ENCODE peak calls at places on chromosomes 4 and X, in four cellular contexts. P, T, B and E are unnamed samples.

GRCh38 chr4:1718095-1718850 is 2.9 kb downstream of the TMEM129 start:
- DNase-seq in B (no peak), T (no peak), P (no peak), E (no peak)

GRCh38 chrX:23554304-23554703 is 113.0 kb upstream of the PRDX4 start:
- DNase-seq in P (peak; percentile 6), B (no peak), T (peak; percentile 34), E (peak; percentile 26)

GRCh38 chrX:104679175-104679574 is 113.2 kb downstream of the IL1RAPL2 start:
- DNase-seq in T (no peak), B (no peak), P (no peak), E (no peak)

GRCh38 chr4:98711526-98711925 is 53.1 kb upstream of the TSPAN5 start:
- DNase-seq in P (no peak), T (no peak), B (no peak), E (no peak)

GRCh38 chrX:136158685-136159084 is 11.4 kb downstream of the FHL1 start:
- DNase-seq in B (no peak), P (no peak), T (no peak), E (no peak)

GRCh38 chrX:47148946-47149345 is 3.9 kb downstream of the RBM10 start:
- DNase-seq in T (no peak), P (no peak), B (no peak), E (no peak)

GRCh38 chrX:56782791-56783449 is 53.9 kb downstream of the NBDY start:
- DNase-seq in B (no peak), P (no peak), T (no peak), E (no peak)

GRCh38 chr4:66229885-66230284 is 559.6 kb upstream of the EPHA5 start:
- DNase-seq in P (no peak), T (no peak), B (no peak), E (no peak)

GRCh38 chr4:58275856-58276255 is 1165.7 kb upstream of the IGFBP7 start:
- DNase-seq in B (no peak), T (no peak), P (no peak), E (no peak)

GRCh38 chrX:136147966-136148365 is 633 bp downstream of the FHL1 start:
- DNase-seq in B (peak; percentile 16), T (no peak), P (no peak), E (peak; percentile 32)

GRCh38 chr4:125314676-125315570 is at the start of gene FAT4:
- DNase-seq in T (peak; percentile 32), B (peak; percentile 90), P (peak; percentile 88), E (peak; percentile 82)

GRCh38 chr4:158682071-158682470 is 10.0 kb downstream of the ETFDH start:
- DNase-seq in T (no peak), B (no peak), P (no peak), E (no peak)

GRCh38 chr4:107363137-107363536 is 327.0 kb upstream of the DKK2 start:
- DNase-seq in B (no peak), P (no peak), T (no peak), E (no peak)

GRCh38 chr4:7101692-7102515 is 34.0 kb upstream of the GRPEL1 start:
- DNase-seq in P (peak; percentile 52), B (peak; percentile 82), T (peak; percentile 80), E (peak; percentile 85)

GRCh38 chrX:154727418-154728323 is 23.2 kb downstream of the GAB3 start:
- DNase-seq in T (no peak), P (no peak), B (no peak), E (no peak)

GRCh38 chr4:120066182-120066524 is 495 bp downstream of the MAD2L1 start:
- DNase-seq in B (no peak), P (peak; percentile 8), T (no peak), E (peak; percentile 44)
- TF ChIP-seq ELF4 in B (no peak), P (no peak), T (no peak), E (no peak)

GRCh38 chr4:189861101-189861500 is 79.6 kb upstream of the FRG1 start:
- DNase-seq in T (no peak), B (no peak), P (no peak), E (no peak)
- TF ChIP-seq ELF4 in T (no peak), B (no peak), P (no peak), E (no peak)

DNA sequence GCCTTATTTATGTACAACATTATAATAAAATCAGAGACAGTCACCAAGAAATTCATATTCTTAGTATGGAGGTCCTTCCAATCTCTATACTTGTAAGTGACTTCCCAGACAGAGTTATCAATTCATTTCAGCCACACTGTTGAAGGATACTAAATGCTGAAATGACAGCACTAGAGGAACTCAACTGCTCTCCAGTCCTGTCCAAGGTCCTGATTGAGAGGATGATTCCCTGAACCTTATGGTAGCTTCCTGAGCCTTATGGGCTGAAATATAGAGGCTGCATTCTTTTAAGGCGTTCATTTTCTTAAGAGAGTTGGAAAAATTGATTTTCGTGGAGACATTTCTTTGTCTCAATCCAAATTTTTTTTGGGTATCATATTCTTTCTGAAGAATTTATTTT is 205.9 kb downstream of the TLL1 start:
- DNase-seq in T (no peak), P (no peak), B (no peak), E (no peak)
- TF ChIP-seq ELF4 in T (no peak), P (no peak), B (no peak), E (no peak)

DNA sequence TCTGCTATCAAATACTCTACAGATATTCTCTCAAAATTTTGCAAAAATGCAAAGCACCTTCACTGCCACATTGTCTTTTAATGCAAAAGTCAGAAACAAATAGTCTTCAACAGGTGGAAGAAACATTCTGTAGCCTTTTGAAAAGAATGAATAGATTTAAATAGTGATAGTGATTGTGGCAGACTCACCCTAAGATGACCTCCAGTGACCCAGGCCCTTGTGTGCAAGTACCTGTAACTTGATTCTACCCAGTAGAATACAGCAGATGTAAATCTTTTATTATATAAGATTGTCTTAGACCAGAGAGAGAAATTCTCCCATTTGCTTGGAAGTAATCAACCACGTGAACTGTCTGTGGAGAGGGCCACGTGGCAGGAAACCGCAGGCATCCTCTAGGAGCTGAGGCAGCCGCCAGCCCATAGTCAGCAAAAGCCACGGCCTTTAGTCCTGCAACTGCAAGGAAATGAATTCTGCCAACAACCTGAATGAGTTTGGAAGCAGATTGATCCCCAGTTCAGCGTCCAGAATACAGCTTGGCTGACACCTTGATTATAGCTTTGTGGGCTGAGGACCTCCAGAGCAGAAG is 272.4 kb downstream of the ARHGAP10 start:
- DNase-seq in T (no peak), P (no peak), B (no peak), E (no peak)
- TF ChIP-seq ELF4 in T (no peak), P (no peak), B (no peak), E (no peak)

DNA sequence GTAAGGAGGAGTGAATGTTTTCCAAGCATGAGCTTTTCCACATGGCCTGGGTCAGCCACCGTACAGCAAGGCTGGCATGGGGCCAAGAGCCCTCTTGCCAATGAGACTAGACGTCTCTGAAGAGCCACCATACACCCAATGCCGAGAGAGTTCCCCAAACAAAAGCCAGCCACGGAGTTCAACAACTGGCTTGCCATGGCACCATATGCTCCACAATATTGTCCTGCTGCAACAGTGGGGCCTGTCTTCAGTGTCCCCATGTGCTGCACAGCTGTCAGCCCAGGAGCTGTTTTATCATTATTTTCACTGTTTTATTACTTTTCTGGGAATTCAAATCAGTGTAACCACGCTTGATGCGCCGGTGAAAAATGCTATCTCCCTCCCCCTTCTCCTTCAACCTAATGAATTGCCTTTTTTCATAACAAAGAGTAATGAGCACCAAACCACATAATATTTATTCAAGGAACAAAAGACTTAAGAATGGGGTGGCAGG is 18.4 kb downstream of the MAML3 start:
- DNase-seq in T (peak; percentile 8), B (no peak), P (no peak), E (peak; percentile 17)
- TF ChIP-seq ELF4 in T (no peak), B (no peak), P (no peak), E (no peak)

DNA sequence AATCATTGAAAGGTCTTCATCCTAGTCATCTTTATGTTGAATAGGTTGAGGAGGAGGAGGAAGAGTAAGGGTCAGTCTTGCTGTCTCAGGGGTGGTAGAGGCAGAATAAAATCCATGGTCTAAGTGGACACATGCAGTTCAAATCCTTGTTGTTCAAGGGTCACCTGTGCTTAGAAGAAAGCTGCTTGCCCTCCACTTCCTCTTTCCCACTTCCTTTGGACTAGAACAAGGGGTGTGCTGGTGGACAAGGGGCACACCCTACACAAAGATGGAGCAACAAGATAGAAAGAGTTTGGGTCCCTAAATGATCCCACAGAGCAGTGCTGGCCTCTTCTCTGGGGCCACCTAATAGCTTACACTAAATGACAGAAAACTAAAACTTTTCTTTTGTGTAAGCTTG is 47.9 kb downstream of the HSD17B13 start:
- DNase-seq in P (no peak), T (no peak), B (no peak), E (no peak)
- TF ChIP-seq ELF4 in P (no peak), T (no peak), B (no peak), E (no peak)